ENCODE peak calls at places on chromosome 13, in eight cellular contexts. O, J, K, S, V, D, X and H are unnamed samples.

GRCh38 chr13:73268306-73268705 is 209.5 kb downstream of the KLF5 start:
- DNase-seq in O (peak), J (no peak), K (peak), S (no peak), V (peak), D (no peak), X (no peak), H (no peak)

GRCh38 chr13:22848539-22849052 is 332.2 kb upstream of the SGCG start:
- DNase-seq in O (no peak), J (no peak), K (no peak), S (no peak), V (peak), D (no peak), X (peak), H (no peak)

GRCh38 chr13:48252176-48252575 is 19.2 kb downstream of the ITM2B start:
- DNase-seq in O (no peak), J (no peak), K (no peak), S (no peak), V (no peak), D (no peak), X (no peak), H (no peak)

GRCh38 chr13:103605546-103606326 is 539.5 kb upstream of the SLC10A2 start:
- DNase-seq in O (no peak), J (no peak), K (no peak), S (no peak), V (no peak), D (no peak), X (no peak), H (no peak)

GRCh38 chr13:112509190-112509589 is 78.8 kb downstream of the TUBGCP3 start:
- DNase-seq in O (no peak), J (no peak), K (no peak), S (no peak), V (no peak), D (no peak), X (no peak), H (no peak)

GRCh38 chr13:23656637-23657036 is 86.4 kb downstream of the TNFRSF19 start:
- DNase-seq in O (no peak), J (no peak), K (no peak), S (no peak), V (no peak), D (no peak), X (no peak), H (no peak)

GRCh38 chr13:111893071-111893606 is 173.8 kb upstream of the SOX1 start:
- DNase-seq in O (no peak), J (no peak), K (no peak), S (no peak), V (no peak), D (no peak), X (peak), H (no peak)

GRCh38 chr13:90362718-90363117 is 984.8 kb upstream of the MIR17HG start:
- DNase-seq in O (no peak), J (no peak), K (no peak), S (no peak), V (no peak), D (no peak), X (no peak), H (no peak)

GRCh38 chr13:75904012-75904411 is 267.9 kb downstream of the LMO7 start:
- DNase-seq in O (no peak), J (no peak), K (no peak), S (no peak), V (no peak), D (no peak), X (no peak), H (no peak)

GRCh38 chr13:111913790-111914189 is 153.2 kb upstream of the SOX1 start:
- DNase-seq in O (no peak), J (no peak), K (no peak), S (no peak), V (no peak), D (no peak), X (no peak), H (no peak)

GRCh38 chr13:30690282-30691188 is 44.8 kb upstream of the ALOX5AP start:
- DNase-seq in O (peak), J (peak), K (peak), S (peak), V (no peak), D (peak), X (no peak), H (no peak)

GRCh38 chr13:106083620-106084350 is 451.7 kb downstream of the EFNB2 start:
- DNase-seq in O (peak), J (no peak), K (peak), S (no peak), V (peak), D (no peak), X (peak), H (no peak)

GRCh38 chr13:50543767-50544166 is 299.7 kb downstream of the DLEU7 start:
- DNase-seq in O (peak), J (no peak), K (peak), S (no peak), V (no peak), D (no peak), X (no peak), H (no peak)

GRCh38 chr13:109209526-109209925 is 576.9 kb downstream of the IRS2 start:
- DNase-seq in O (peak), J (no peak), K (peak), S (no peak), V (no peak), D (no peak), X (no peak), H (no peak)

GRCh38 chr13:38662362-38662761 is 24.5 kb upstream of the FREM2 start:
- DNase-seq in O (peak), J (no peak), K (no peak), S (no peak), V (no peak), D (no peak), X (no peak), H (no peak)

GRCh38 chr13:20703785-20704458 is 423 bp downstream of the IL17D start:
- DNase-seq in O (peak), J (peak), K (peak), S (no peak), V (peak), D (no peak), X (peak), H (peak)

GRCh38 chr13:50998326-50998725 is 88.7 kb downstream of the RNASEH2B start:
- DNase-seq in O (peak), J (no peak), K (no peak), S (no peak), V (no peak), D (no peak), X (no peak), H (no peak)

GRCh38 chr13:113756441-113757097 is 2.5 kb upstream of the TMEM255B start:
- DNase-seq in O (peak), J (no peak), K (peak), S (no peak), V (no peak), D (no peak), X (no peak), H (no peak)

GRCh38 chr13:98487016-98487415 is 89.9 kb downstream of the STK24 start:
- DNase-seq in O (no peak), J (no peak), K (no peak), S (no peak), V (no peak), D (no peak), X (no peak), H (no peak)

GRCh38 chr13:99703908-99704307 is 202.6 kb downstream of the TM9SF2 start:
- DNase-seq in O (no peak), J (no peak), K (no peak), S (no peak), V (no peak), D (no peak), X (no peak), H (no peak)

GRCh38 chr13:100214886-100215285 is 126.0 kb downstream of the PCCA start:
- DNase-seq in O (peak), J (no peak), K (peak), S (no peak), V (no peak), D (no peak), X (no peak), H (no peak)

GRCh38 chr13:31044658-31045620 is 112.5 kb downstream of the TEX26 start:
- DNase-seq in O (peak), J (no peak), K (peak), S (no peak), V (no peak), D (no peak), X (no peak), H (no peak)

GRCh38 chr13:62019858-62020257 is 604.2 kb upstream of the PCDH20 start:
- DNase-seq in O (no peak), J (no peak), K (no peak), S (no peak), V (no peak), D (no peak), X (no peak), H (no peak)

GRCh38 chr13:89783221-89783755 is 1564.2 kb upstream of the MIR17HG start:
- DNase-seq in O (no peak), J (no peak), K (no peak), S (no peak), V (no peak), D (no peak), X (no peak), H (no peak)

GRCh38 chr13:113840541-113841354 is 23.1 kb downstream of the GAS6 start:
- DNase-seq in O (peak), J (peak), K (no peak), S (no peak), V (no peak), D (no peak), X (no peak), H (no peak)

DNA sequence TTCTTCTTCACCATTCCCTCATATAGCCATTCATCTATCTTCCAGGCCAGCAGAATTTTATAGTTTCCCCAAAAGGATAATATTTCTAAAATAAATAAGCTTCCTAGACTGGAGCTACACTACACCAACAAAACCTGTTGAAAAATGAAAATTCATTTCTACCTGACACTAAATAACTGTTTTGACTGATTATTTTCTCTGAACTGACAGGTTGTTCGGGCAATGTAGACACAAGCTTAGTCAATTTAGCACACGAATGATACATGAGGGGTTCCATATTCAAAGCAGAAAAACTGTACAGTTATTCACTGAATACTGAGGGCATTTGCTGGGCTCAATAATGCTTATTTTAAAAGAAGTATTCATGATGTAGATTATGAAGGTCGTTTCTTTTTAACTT is 589.7 kb downstream of the LIG4 start:
- DNase-seq in O (no peak), J (no peak), K (no peak), S (no peak), V (no peak), D (no peak), X (no peak), H (no peak)
- TF ChIP-seq CTCF in O (no peak), J (no peak), K (no peak), S (no peak), V (no peak), D (no peak), X (no peak), H (no peak)

DNA sequence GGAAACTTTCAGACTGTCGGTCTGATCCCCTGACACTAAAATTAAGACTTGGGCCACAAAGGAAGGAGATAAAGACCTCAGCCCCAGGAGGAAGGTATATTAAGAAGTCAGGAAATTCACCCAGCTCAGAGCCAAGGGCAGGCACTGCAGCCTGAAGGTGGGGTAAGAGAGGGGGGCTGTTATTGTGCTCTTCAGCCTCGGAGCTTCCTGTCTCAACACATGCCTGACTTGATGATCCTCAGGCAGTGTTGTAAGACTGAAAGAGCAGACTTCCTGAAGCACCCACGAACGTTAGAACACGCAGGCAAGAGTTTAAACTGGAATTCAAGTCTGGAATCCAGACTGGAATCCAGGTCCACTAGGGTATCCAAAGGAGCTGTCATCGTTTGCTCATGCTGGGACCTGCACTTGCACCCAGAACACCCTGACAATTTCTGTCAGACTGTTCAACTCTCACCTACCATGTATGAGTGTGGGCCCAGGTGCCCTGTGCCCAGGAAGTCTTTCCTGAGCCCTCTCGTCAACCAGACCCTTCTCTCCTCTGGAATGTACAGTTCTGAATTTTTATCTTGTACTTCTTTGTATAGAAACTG is 10.7 kb upstream of the FLT1 start:
- DNase-seq in O (peak), J (no peak), K (no peak), S (no peak), V (no peak), D (no peak), X (no peak), H (no peak)
- TF ChIP-seq CTCF in O (no peak), J (no peak), K (no peak), S (no peak), V (no peak), D (no peak), X (no peak), H (no peak)

GRCh38 chr13:87680298-87680697 is 9.1 kb downstream of the SLITRK5 start:
- DNase-seq in O (peak), J (no peak), K (peak), S (no peak), V (peak), D (no peak), X (peak), H (no peak)
- TF ChIP-seq CTCF in O (peak), J (no peak), K (peak), S (no peak), V (peak), D (no peak), X (no peak), H (no peak)

GRCh38 chr13:110813646-110814624 is 100.4 kb downstream of the ING1 start:
- DNase-seq in O (no peak), J (no peak), K (no peak), S (no peak), V (no peak), D (no peak), X (no peak), H (no peak)
- TF ChIP-seq CTCF in O (peak), J (no peak), K (peak), S (no peak), V (peak), D (no peak), X (no peak), H (no peak)

GRCh38 chr13:91699863-91700262 is 301.4 kb downstream of the GPC5 start:
- DNase-seq in O (no peak), J (no peak), K (no peak), S (no peak), V (no peak), D (no peak), X (no peak), H (no peak)
- TF ChIP-seq CTCF in O (no peak), J (no peak), K (no peak), S (no peak), V (peak), D (no peak), X (no peak), H (no peak)

GRCh38 chr13:65965496-65965895 is 1264.6 kb downstream of the PCDH9 start:
- DNase-seq in O (peak), J (no peak), K (peak), S (no peak), V (no peak), D (no peak), X (no peak), H (no peak)

GRCh38 chr13:65964672-65965071 is 1265.5 kb downstream of the PCDH9 start:
- DNase-seq in O (peak), J (no peak), K (peak), S (no peak), V (no peak), D (no peak), X (no peak), H (no peak)

GRCh38 chr13:65971541-65971940 is 1258.6 kb downstream of the PCDH9 start:
- DNase-seq in O (no peak), J (no peak), K (no peak), S (no peak), V (no peak), D (no peak), X (no peak), H (no peak)

GRCh38 chr13:65966991-65967451 is 1263.1 kb downstream of the PCDH9 start:
- DNase-seq in O (peak), J (no peak), K (peak), S (no peak), V (peak), D (no peak), X (no peak), H (no peak)
- TF ChIP-seq CTCF in O (peak), J (peak), K (peak), S (no peak), V (peak), D (no peak), X (peak), H (no peak)